ENCODE peak calls at places on chromosomes 13 and 19, in eight cellular contexts. W, G, O, C, R, J, B and A are unnamed samples.

GRCh38 chr19:41755328-41755913 is at the start of gene CEACAM6:
- DNase-seq in G (peak), B (no peak), O (no peak), J (no peak), C (no peak), R (no peak), W (no peak), A (no peak)

GRCh38 chr19:39082167-39082566 is 2.0 kb upstream of the ACP7 start:
- DNase-seq in R (no peak), G (no peak), B (no peak), C (no peak), W (no peak), O (no peak), J (no peak), A (no peak)

GRCh38 chr13:51821666-51822065 is 17.7 kb upstream of the DHRS12 start:
- DNase-seq in W (no peak), B (no peak), G (no peak), O (no peak), C (no peak), R (no peak), J (no peak), A (no peak)

GRCh38 chr13:49836516-49836915 is 44.0 kb upstream of the KPNA3 start:
- DNase-seq in C (no peak), W (no peak), J (no peak), G (no peak), O (no peak), R (no peak), B (no peak), A (peak)

GRCh38 chr13:37656247-37656940 is 57.8 kb upstream of the POSTN start:
- DNase-seq in C (peak), O (peak), R (no peak), B (peak), G (peak), W (no peak), J (no peak), A (no peak)

GRCh38 chr13:43908156-43909126 is 28.7 kb downstream of the LACC1 start:
- DNase-seq in C (no peak), R (no peak), W (no peak), G (peak), O (no peak), B (peak), J (no peak), A (peak)

GRCh38 chr13:36981156-36981743 is 17.9 kb downstream of the ALG5 start:
- DNase-seq in W (no peak), R (peak), J (no peak), C (no peak), G (no peak), B (no peak), O (no peak), A (peak)

GRCh38 chr13:106533101-106533939 is 2.1 kb downstream of the EFNB2 start:
- DNase-seq in O (peak), J (peak), W (peak), G (peak), C (peak), B (no peak), R (peak), A (peak)

GRCh38 chr19:13082192-13083007 is 20.3 kb downstream of the LYL1 start:
- DNase-seq in W (peak), G (peak), O (peak), B (no peak), J (no peak), C (no peak), R (no peak), A (peak)